ENCODE peak calls at places on chromosomes 13 and 19, in ten cellular contexts. Z, G, T, J, D, L, N, I, O and Q are unnamed samples.

GRCh38 chr19:34082289-34083077 is 89.8 kb upstream of the LSM14A start:
- DNase-seq in Z (no peak), G (peak; percentile 95), T (no peak), J (no peak), D (no peak), L (no peak), N (no peak), I (no peak), O (no peak), Q (no peak)

GRCh38 chr19:38264486-38265212 is at the start of gene SPINT2:
- DNase-seq in Z (peak; percentile 65), G (no peak), T (no peak), J (no peak), D (no peak), L (no peak), N (no peak), I (no peak), O (no peak), Q (peak; percentile 33)

GRCh38 chr19:33486407-33486806 is 35.2 kb downstream of the PEPD start:
- DNase-seq in Z (no peak), G (no peak), T (no peak), J (no peak), D (no peak), L (no peak), N (no peak), I (no peak), O (no peak), Q (no peak)

GRCh38 chr13:73158851-73159250 is 100.0 kb downstream of the KLF5 start:
- DNase-seq in Z (no peak), G (no peak), T (no peak), J (no peak), D (no peak), L (peak; percentile 44), N (no peak), I (no peak), O (no peak), Q (no peak)

GRCh38 chr13:84528408-84529055 is 646.3 kb upstream of the SLITRK1 start:
- DNase-seq in Z (no peak), G (no peak), T (no peak), J (no peak), D (no peak), L (no peak), N (no peak), I (no peak), O (no peak), Q (no peak)

GRCh38 chr13:50250403-50250802 is 235.2 kb downstream of the KCNRG start:
- DNase-seq in Z (no peak), G (no peak), T (no peak), J (no peak), D (no peak), L (no peak), N (no peak), I (no peak), O (no peak), Q (no peak)

GRCh38 chr19:14015454-14016035 is 9.4 kb upstream of the RFX1 start:
- DNase-seq in Z (peak; percentile 87), G (no peak), T (no peak), J (no peak), D (peak; percentile 42), L (no peak), N (no peak), I (no peak), O (no peak), Q (no peak)

GRCh38 chr13:110648155-110648819 is 32.9 kb downstream of the NAXD start:
- DNase-seq in Z (no peak), G (no peak), T (no peak), J (peak; percentile 11), D (no peak), L (no peak), N (no peak), I (no peak), O (peak; percentile 69), Q (no peak)

GRCh38 chr13:45768668-45769067 is 66.5 kb downstream of the CBY2 start:
- DNase-seq in Z (no peak), G (no peak), T (no peak), J (no peak), D (no peak), L (no peak), N (no peak), I (no peak), O (no peak), Q (no peak)

DNA sequence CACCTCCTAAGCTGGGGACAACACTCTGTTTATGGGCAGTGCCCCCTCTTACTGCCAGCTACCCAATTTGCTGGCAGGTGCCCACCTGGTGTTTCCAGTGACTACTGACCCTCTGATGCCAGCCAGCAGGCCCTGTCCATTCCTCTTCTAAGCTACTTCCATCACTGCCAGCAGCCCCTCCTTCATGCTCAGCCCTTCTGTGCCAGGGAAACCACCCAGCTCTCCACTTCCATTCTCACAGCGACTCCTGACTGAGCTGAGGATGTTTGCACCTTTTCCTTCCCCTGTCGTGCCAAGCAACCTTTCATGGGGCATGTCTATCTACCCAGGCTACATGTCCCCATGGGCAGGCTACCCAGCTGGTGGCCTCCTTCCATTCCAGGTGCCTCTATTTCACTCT is 24.0 kb upstream of the ZNF492 start:
- DNase-seq in Z (no peak), G (no peak), T (no peak), J (no peak), D (no peak), L (no peak), N (no peak), I (no peak), O (no peak), Q (no peak)
- H3K9me3 ChIP-seq in Z (no peaks in the 10 kb centered on the region), G (peaks cover 63% of the 10 kb centered on the region), T (no peaks in the 10 kb centered on the region), J (no peaks in the 10 kb centered on the region), D (no peaks in the 10 kb centered on the region), L (no peaks in the 10 kb centered on the region), N (peaks cover 19% of the 10 kb centered on the region), I (no peaks in the 10 kb centered on the region), O (no peaks in the 10 kb centered on the region), Q (no peaks in the 10 kb centered on the region)

DNA sequence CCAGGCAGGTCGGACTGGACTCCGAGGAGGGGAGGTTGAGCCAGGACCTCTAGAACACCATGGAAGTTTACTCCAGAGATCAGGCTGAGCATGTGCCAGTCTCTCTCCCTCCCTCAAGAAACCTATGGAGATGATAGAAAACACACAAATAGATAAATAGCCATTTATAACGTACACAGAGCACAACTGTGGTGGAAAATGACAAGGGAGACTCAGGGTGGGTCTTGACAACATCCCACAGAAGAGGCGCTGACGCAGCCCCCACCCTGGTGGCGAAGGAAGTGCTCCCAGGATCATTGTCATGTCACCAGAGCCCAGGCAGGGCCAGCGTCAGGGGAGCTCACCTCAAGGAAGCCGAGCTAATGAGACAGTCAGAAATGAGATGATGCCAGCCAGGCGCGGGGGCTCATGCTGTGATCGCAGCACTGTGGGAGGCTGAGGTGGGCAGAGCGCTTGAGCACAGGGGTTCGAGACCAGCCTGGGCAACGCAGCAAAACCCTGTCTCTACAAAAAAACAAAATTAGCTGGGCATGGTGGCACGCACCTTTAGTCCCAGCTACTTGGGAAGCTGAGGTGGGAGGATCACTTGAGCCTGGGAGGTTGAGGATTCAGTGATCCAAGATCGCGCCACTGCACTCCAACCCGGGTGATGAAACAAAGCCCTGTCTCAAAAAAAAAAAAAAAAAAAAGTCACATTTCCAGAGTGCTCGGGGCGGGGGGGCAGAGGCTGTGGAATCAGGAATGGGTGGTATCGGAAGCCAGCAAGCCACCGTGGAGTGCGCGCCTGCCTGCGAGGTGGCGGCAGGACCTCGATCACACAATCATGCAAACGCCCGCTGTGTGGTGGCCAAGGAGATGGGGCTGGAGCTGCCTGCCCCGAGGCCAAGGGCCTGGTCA is 178.4 kb downstream of the KDM4B start:
- DNase-seq in Z (no peak), G (peak; percentile 71), T (no peak), J (no peak), D (no peak), L (no peak), N (no peak), I (no peak), O (no peak), Q (no peak)
- H3K27ac ChIP-seq in Z (no peak overlapping the region), G (no peak overlapping the region), T (no peak overlapping the region), J (no peak overlapping the region), D (no peak overlapping the region), L (no peak overlapping the region), N (no peak overlapping the region), I (no peak overlapping the region), O (no peak overlapping the region), Q (no peak overlapping the region)

DNA sequence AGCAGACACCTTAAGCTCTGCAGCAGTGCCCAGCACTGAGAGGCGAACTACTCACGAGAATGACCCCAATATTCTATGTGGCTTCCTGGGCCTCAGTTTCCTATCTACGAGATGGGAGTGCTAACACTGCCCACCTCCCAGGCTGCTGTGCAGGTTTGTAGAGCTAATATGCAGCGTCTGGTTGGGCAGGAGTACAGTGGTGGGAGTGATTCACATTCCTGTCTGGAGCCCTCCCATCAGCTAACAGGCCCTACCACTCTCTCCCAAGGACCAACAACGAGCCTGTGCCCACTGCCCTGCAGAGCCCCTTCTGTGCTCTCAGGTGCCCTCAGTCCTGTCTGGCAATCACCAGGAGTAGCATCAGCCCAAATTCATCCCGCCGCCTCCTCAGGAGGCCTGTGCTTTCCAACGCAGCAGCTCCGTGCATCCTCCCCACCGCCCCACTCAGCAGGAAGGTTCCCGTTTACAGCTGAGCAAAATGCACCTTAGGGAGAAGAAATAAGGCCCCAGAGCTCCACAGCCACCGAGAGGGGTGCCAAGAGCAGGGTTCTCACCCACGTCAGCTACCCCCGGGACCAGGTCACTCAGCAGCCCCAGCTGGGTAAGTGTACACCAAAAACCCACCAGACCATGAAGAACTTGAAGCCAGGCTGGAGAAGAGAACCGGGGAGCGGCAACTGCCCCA is 6.6 kb downstream of the AKT2 start:
- DNase-seq in Z (no peak), G (no peak), T (no peak), J (no peak), D (no peak), L (no peak), N (no peak), I (no peak), O (peak; percentile 55), Q (no peak)
- H3K4me1 ChIP-seq in Z (peaks cover 2% of the 10 kb centered on the region), G (peaks cover 6% of the 10 kb centered on the region), T (peaks cover 5% of the 10 kb centered on the region), J (peaks cover 15% of the 10 kb centered on the region), D (peaks cover 16% of the 10 kb centered on the region), L (peaks cover 10% of the 10 kb centered on the region), N (peaks cover 65% of the 10 kb centered on the region), I (peaks cover 97% of the 10 kb centered on the region), O (peaks cover 47% of the 10 kb centered on the region), Q (peaks cover 86% of the 10 kb centered on the region)

GRCh38 chr13:19154843-19155242 is 26.8 kb downstream of the TUBA3C start:
- DNase-seq in Z (no peak), G (no peak), T (no peak), J (no peak), D (no peak), L (no peak), N (peak; percentile 20), I (no peak), O (no peak), Q (no peak)

GRCh38 chr13:19157461-19157860 is 24.2 kb downstream of the TUBA3C start:
- DNase-seq in Z (no peak), G (no peak), T (no peak), J (no peak), D (no peak), L (no peak), N (no peak), I (no peak), O (no peak), Q (no peak)

GRCh38 chr13:19158006-19158405 is 23.6 kb downstream of the TUBA3C start:
- DNase-seq in Z (no peak), G (no peak), T (no peak), J (no peak), D (no peak), L (no peak), N (no peak), I (no peak), O (peak; percentile 15), Q (no peak)

GRCh38 chr13:19155321-19155861 is 26.2 kb downstream of the TUBA3C start:
- DNase-seq in Z (peak; percentile 10), G (no peak), T (no peak), J (no peak), D (no peak), L (no peak), N (peak; percentile 23), I (no peak), O (no peak), Q (no peak)

GRCh38 chr13:19156013-19156825 is 25.4 kb downstream of the TUBA3C start:
- DNase-seq in Z (no peak), G (no peak), T (no peak), J (no peak), D (no peak), L (no peak), N (no peak), I (no peak), O (no peak), Q (no peak)
- H3K9me3 ChIP-seq in Z (no peaks in the 10 kb centered on the region), G (peaks cover 96% of the 10 kb centered on the region), T (no peaks in the 10 kb centered on the region), J (no peaks in the 10 kb centered on the region), D (no peaks in the 10 kb centered on the region), L (no peaks in the 10 kb centered on the region), N (peaks cover 9% of the 10 kb centered on the region), I (no peaks in the 10 kb centered on the region), O (no peaks in the 10 kb centered on the region), Q (no peaks in the 10 kb centered on the region)